ENCODE peak calls at places on chromosomes 1 and 21, in seven cellular contexts. Z is GM23248; X is fibroblast of lung; A is K562; B is aorta; E is effector memory CD4-positive, alpha-beta T cell; G is upper lobe of right lung. L is an unnamed sample.

GRCh38 chr1:3004285-3005205 is 16.7 kb upstream of the ACTRT2 start:
- DNase-seq in Z (no peak), X (no peak), A (no peak), B (peak; percentile 66), E (no peak), G (no peak), L (no peak)

GRCh38 chr1:53577141-53578100 is 118.2 kb downstream of the DMRTB1 start:
- DNase-seq in Z (no peak), X (no peak), A (no peak), B (peak; percentile 65), E (no peak), G (peak; percentile 48), L (no peak)

GRCh38 chr1:156601122-156601830 is at the start of gene GPATCH4:
- DNase-seq in Z (peak; percentile 98), X (peak; percentile 96), A (peak; percentile 77), B (peak; percentile 90), E (peak; percentile 58), G (peak; percentile 84), L (peak; percentile 76)

GRCh38 chr21:16573581-16573980 is 843.8 kb downstream of the USP25 start:
- DNase-seq in Z (peak; percentile 69), X (peak; percentile 42), A (no peak), B (no peak), E (no peak), G (no peak), L (no peak)

GRCh38 chr1:169874229-169874628 is 19.5 kb downstream of the SCYL3 start:
- DNase-seq in Z (peak; percentile 92), X (peak; percentile 26), A (no peak), B (no peak), E (no peak), G (no peak), L (no peak)

GRCh38 chr1:171805395-171806115 is 24.1 kb downstream of the METTL13 start:
- DNase-seq in Z (peak; percentile 72), X (no peak), A (no peak), B (no peak), E (no peak), G (no peak), L (no peak)

GRCh38 chr1:196400478-196401453 is 207.5 kb downstream of the KCNT2 start:
- DNase-seq in Z (peak; percentile 80), X (peak; percentile 93), A (no peak), B (no peak), E (no peak), G (no peak), L (no peak)

GRCh38 chr1:6923955-6924890 is 139.0 kb downstream of the CAMTA1 start:
- DNase-seq in Z (no peak), X (no peak), A (no peak), B (no peak), E (no peak), G (no peak), L (no peak)

GRCh38 chr1:53552146-53552940 is 93.1 kb downstream of the DMRTB1 start:
- DNase-seq in Z (no peak), X (no peak), A (no peak), B (peak; percentile 44), E (no peak), G (peak; percentile 57), L (no peak)

DNA sequence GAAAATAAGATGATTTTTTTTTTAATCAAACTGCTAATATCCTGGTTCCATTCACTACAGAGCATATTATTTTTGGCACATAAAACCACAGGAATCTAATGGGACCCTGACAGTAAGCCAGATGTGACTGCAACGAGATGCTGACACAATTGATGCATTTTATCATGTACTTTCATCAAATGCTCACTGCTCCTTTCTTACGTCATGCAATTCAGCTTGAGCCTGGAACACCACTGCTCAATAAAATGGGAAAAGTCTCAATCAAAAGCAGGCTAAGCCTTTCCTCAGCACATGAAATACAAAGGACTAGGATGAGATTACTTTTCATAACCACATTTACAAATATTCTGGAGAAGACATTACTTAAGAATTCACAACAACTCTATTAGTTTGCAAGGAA is 16.6 kb downstream of the GPATCH2 start:
- DNase-seq in Z (no peak), X (no peak), A (no peak), B (no peak), E (no peak), G (no peak), L (no peak)
- H3K27ac ChIP-seq in Z (no peak overlapping the region), X (no peak overlapping the region), A (no peak overlapping the region), B (no peak overlapping the region), E (no peak overlapping the region), G (no peak overlapping the region), L (no peak overlapping the region)

GRCh38 chr21:38825269-38825668 is 19.5 kb downstream of the ETS2 start:
- DNase-seq in Z (no peak), X (no peak), A (no peak), B (no peak), E (no peak), G (no peak), L (no peak)
- H3K27ac ChIP-seq in Z (no peak overlapping the region), X (peak overlapping the region; percentile 86), A (no peak overlapping the region), B (peak overlapping the region; percentile 31), E (no peak overlapping the region), G (peak overlapping the region; percentile 71), L (no peak overlapping the region)

DNA sequence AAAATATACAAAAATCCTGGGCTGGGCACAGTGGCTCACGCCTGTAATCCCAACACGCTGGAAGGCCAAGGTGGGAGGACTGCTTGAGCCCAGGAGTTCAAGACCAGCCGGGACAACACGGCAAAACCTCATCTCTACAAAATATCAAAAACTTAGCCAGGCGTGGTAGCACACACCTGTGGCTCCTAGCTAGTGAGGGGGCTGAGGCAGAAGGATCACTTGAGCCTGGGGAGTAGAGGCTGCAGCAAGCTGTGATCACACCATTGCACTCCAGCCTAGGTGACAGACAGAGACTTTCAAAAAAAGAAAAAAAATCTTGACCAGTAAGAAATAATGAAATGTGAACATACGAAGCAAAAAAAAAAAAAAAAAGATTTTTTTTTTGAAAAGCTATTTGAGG is 52.1 kb downstream of the ARID4B start:
- DNase-seq in Z (no peak), X (no peak), A (no peak), B (no peak), E (no peak), G (no peak), L (no peak)
- H3K27ac ChIP-seq in Z (no peak overlapping the region), X (no peak overlapping the region), A (no peak overlapping the region), B (no peak overlapping the region), E (no peak overlapping the region), G (no peak overlapping the region), L (no peak overlapping the region)

DNA sequence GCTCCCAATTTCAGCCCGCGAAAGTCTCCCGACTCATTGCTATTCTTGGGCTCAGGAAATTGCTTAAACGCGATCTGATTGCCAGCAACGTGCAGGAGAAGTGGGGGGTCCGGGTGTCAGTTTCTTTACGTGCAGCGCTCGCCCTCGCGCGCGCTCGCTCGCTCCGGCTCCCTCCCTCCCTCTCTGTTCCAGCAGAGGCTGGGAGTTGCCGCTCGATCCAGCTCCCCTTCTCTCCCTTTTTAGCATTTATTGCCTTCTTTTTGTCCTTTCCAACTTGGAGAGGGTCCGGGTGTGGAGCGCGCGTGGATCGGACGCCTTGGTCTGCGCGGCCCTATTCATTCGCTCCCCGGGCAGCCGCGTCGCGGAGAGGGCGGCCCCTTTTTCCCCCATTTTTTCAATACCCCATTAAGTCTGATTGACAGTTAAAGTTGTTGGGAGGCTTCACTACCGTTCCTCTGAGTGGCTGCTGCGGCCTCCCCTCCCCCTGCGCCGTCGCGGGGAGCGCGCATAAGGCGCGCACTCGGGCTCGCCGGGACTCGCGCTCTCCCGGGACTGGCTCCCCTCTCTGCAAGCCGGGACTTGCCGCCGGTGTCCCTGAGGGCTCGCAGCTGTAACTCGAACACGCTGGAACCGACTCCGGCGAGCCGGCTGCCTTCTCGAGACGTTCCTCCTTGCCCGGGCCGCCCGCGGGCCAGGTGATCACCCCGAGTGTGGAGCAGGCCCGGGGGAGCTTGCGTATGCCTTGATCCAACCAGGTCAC is at the start of gene DHRS3:
- DNase-seq in Z (peak; percentile 82), X (peak; percentile 77), A (peak; percentile 90), B (peak; percentile 91), E (peak; percentile 43), G (peak; percentile 92), L (peak; percentile 93)
- H3K27ac ChIP-seq in Z (peak within 1 kb of the TSS; percentile 82), X (peak within 1 kb of the TSS; percentile 75), A (peak within 1 kb of the TSS; percentile 94), B (peak within 1 kb of the TSS; percentile 92), E (peak within 1 kb of the TSS; percentile 79), G (peak within 1 kb of the TSS; percentile 93), L (peak within 1 kb of the TSS; percentile 99)

GRCh38 chr1:236016782-236017400 is 48.0 kb downstream of the NID1 start:
- DNase-seq in Z (peak; percentile 67), X (no peak), A (no peak), B (no peak), E (no peak), G (no peak), L (peak; percentile 91)
- H3K27ac ChIP-seq in Z (peak overlapping the region; percentile 23), X (no peak overlapping the region), A (no peak overlapping the region), B (no peak overlapping the region), E (no peak overlapping the region), G (peak overlapping the region; percentile 20), L (peak overlapping the region; percentile 23)

GRCh38 chr21:45202889-45203288 is 84.8 kb downstream of the POFUT2 start:
- DNase-seq in Z (no peak), X (no peak), A (no peak), B (no peak), E (no peak), G (no peak), L (no peak)

GRCh38 chr21:45202344-45202743 is 85.4 kb downstream of the POFUT2 start:
- DNase-seq in Z (no peak), X (no peak), A (no peak), B (no peak), E (no peak), G (no peak), L (no peak)

GRCh38 chr21:45200596-45201296 is 86.9 kb downstream of the POFUT2 start:
- DNase-seq in Z (no peak), X (no peak), A (no peak), B (no peak), E (no peak), G (no peak), L (no peak)

GRCh38 chr21:45199201-45199600 is 88.5 kb downstream of the POFUT2 start:
- DNase-seq in Z (no peak), X (no peak), A (no peak), B (no peak), E (no peak), G (no peak), L (no peak)

DNA sequence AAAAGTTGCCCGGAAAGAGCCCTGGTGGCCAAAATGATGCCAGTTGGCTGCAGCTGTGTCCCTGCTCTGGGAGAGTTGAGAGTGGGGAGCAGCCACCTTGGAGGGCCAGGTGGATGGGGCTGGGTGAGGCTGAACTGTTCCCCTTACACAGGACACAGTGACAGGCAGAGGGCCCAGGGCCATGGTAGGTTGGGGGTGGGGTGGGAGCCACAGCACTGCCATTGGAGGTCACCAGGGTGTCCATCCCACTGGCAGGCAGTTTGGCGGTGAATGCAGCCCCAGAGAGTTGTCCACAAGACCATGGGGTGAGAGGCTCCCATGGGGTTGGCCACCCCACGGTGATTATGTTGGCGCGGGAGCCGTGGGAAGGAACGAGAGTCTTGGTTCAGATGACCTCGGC is 87.7 kb downstream of the POFUT2 start:
- DNase-seq in Z (no peak), X (no peak), A (no peak), B (no peak), E (no peak), G (no peak), L (no peak)
- H3K27ac ChIP-seq in Z (no peak overlapping the region), X (no peak overlapping the region), A (no peak overlapping the region), B (no peak overlapping the region), E (no peak overlapping the region), G (no peak overlapping the region), L (no peak overlapping the region)

L was measured in RWPE1.